ENCODE peak calls at places on chromosomes 7 and 10, in nine cellular contexts. One of them, this sample, is unnamed.

GRCh38 chr10:101694674-101695403 is at the start of gene FBXW4:
- DNase-seq in globus pallidus: peak
- DNase-seq in stimulated activated naive CD8-positive, alpha-beta T cell treated with anti-CD3 and anti-CD28 coated beads, Interleukin-15, Interleukin-2, amounts not matched to agents 100 U/mL and 50 U/mL, for 24 hours: peak
- DNase-seq in heart right ventricle: peak
- DNase-seq in fibroblast of lung: peak
- DNase-seq in left lobe of liver: peak
- DNase-seq in activated CD8-positive, alpha-beta memory T cell treated with anti-CD3 and anti-CD28 coated beads, Interleukin-2, amount 50 U/mL, for 48 hours: peak
- DNase-seq in AG09309: no peak
- DNase-seq in hypothalamus: peak
- DNase-seq in this sample: peak

GRCh38 chr7:29145553-29146081 is 720 bp downstream of the CPVL start:
- DNase-seq in heart right ventricle: no peak
- DNase-seq in stimulated activated naive CD8-positive, alpha-beta T cell treated with anti-CD3 and anti-CD28 coated beads, Interleukin-15, Interleukin-2, amounts not matched to agents 100 U/mL and 50 U/mL, for 24 hours: no peak
- DNase-seq in activated CD8-positive, alpha-beta memory T cell treated with anti-CD3 and anti-CD28 coated beads, Interleukin-2, amount 50 U/mL, for 48 hours: no peak
- DNase-seq in globus pallidus: no peak
- DNase-seq in AG09309: no peak
- DNase-seq in left lobe of liver: no peak
- DNase-seq in hypothalamus: no peak
- DNase-seq in fibroblast of lung: no peak
- DNase-seq in this sample: no peak

GRCh38 chr7:130070900-130071622 is 727 bp downstream of the KLHDC10 start:
- DNase-seq in left lobe of liver: no peak
- DNase-seq in globus pallidus: no peak
- DNase-seq in stimulated activated naive CD8-positive, alpha-beta T cell treated with anti-CD3 and anti-CD28 coated beads, Interleukin-15, Interleukin-2, amounts not matched to agents 100 U/mL and 50 U/mL, for 24 hours: no peak
- DNase-seq in hypothalamus: no peak
- DNase-seq in AG09309: no peak
- DNase-seq in fibroblast of lung: no peak
- DNase-seq in heart right ventricle: no peak
- DNase-seq in activated CD8-positive, alpha-beta memory T cell treated with anti-CD3 and anti-CD28 coated beads, Interleukin-2, amount 50 U/mL, for 48 hours: no peak
- DNase-seq in this sample: no peak

GRCh38 chr10:54903770-54904169 is 102.7 kb upstream of the PCDH15 start:
- DNase-seq in globus pallidus: no peak
- DNase-seq in hypothalamus: no peak
- DNase-seq in AG09309: no peak
- DNase-seq in fibroblast of lung: no peak
- DNase-seq in activated CD8-positive, alpha-beta memory T cell treated with anti-CD3 and anti-CD28 coated beads, Interleukin-2, amount 50 U/mL, for 48 hours: no peak
- DNase-seq in stimulated activated naive CD8-positive, alpha-beta T cell treated with anti-CD3 and anti-CD28 coated beads, Interleukin-15, Interleukin-2, amounts not matched to agents 100 U/mL and 50 U/mL, for 24 hours: no peak
- DNase-seq in heart right ventricle: no peak
- DNase-seq in left lobe of liver: no peak
- DNase-seq in this sample: no peak

GRCh38 chr10:25639646-25640045 is 294.4 kb upstream of the MYO3A start:
- DNase-seq in left lobe of liver: no peak
- DNase-seq in globus pallidus: no peak
- DNase-seq in stimulated activated naive CD8-positive, alpha-beta T cell treated with anti-CD3 and anti-CD28 coated beads, Interleukin-15, Interleukin-2, amounts not matched to agents 100 U/mL and 50 U/mL, for 24 hours: no peak
- DNase-seq in heart right ventricle: no peak
- DNase-seq in activated CD8-positive, alpha-beta memory T cell treated with anti-CD3 and anti-CD28 coated beads, Interleukin-2, amount 50 U/mL, for 48 hours: no peak
- DNase-seq in hypothalamus: no peak
- DNase-seq in AG09309: no peak
- DNase-seq in fibroblast of lung: peak
- DNase-seq in this sample: no peak

GRCh38 chr7:55120501-55121198 is 101.8 kb downstream of the EGFR start:
- DNase-seq in globus pallidus: no peak
- DNase-seq in hypothalamus: no peak
- DNase-seq in stimulated activated naive CD8-positive, alpha-beta T cell treated with anti-CD3 and anti-CD28 coated beads, Interleukin-15, Interleukin-2, amounts not matched to agents 100 U/mL and 50 U/mL, for 24 hours: no peak
- DNase-seq in fibroblast of lung: peak
- DNase-seq in left lobe of liver: peak
- DNase-seq in AG09309: no peak
- DNase-seq in heart right ventricle: peak
- DNase-seq in activated CD8-positive, alpha-beta memory T cell treated with anti-CD3 and anti-CD28 coated beads, Interleukin-2, amount 50 U/mL, for 48 hours: no peak
- DNase-seq in this sample: peak

GRCh38 chr10:69101451-69102095 is 13.7 kb downstream of the SRGN start:
- DNase-seq in heart right ventricle: no peak
- DNase-seq in left lobe of liver: peak
- DNase-seq in stimulated activated naive CD8-positive, alpha-beta T cell treated with anti-CD3 and anti-CD28 coated beads, Interleukin-15, Interleukin-2, amounts not matched to agents 100 U/mL and 50 U/mL, for 24 hours: peak
- DNase-seq in activated CD8-positive, alpha-beta memory T cell treated with anti-CD3 and anti-CD28 coated beads, Interleukin-2, amount 50 U/mL, for 48 hours: no peak
- DNase-seq in AG09309: no peak
- DNase-seq in fibroblast of lung: peak
- DNase-seq in hypothalamus: no peak
- DNase-seq in globus pallidus: no peak
- DNase-seq in this sample: no peak

GRCh38 chr10:124693801-124694416 is 50.3 kb downstream of the FAM53B start:
- DNase-seq in AG09309: no peak
- DNase-seq in stimulated activated naive CD8-positive, alpha-beta T cell treated with anti-CD3 and anti-CD28 coated beads, Interleukin-15, Interleukin-2, amounts not matched to agents 100 U/mL and 50 U/mL, for 24 hours: no peak
- DNase-seq in activated CD8-positive, alpha-beta memory T cell treated with anti-CD3 and anti-CD28 coated beads, Interleukin-2, amount 50 U/mL, for 48 hours: no peak
- DNase-seq in fibroblast of lung: no peak
- DNase-seq in heart right ventricle: peak
- DNase-seq in globus pallidus: peak
- DNase-seq in hypothalamus: peak
- DNase-seq in left lobe of liver: no peak
- DNase-seq in this sample: peak

GRCh38 chr7:92916751-92917369 is 80.5 kb upstream of the CDK6 start:
- DNase-seq in hypothalamus: no peak
- DNase-seq in globus pallidus: no peak
- DNase-seq in fibroblast of lung: peak
- DNase-seq in heart right ventricle: no peak
- DNase-seq in activated CD8-positive, alpha-beta memory T cell treated with anti-CD3 and anti-CD28 coated beads, Interleukin-2, amount 50 U/mL, for 48 hours: no peak
- DNase-seq in AG09309: peak
- DNase-seq in left lobe of liver: no peak
- DNase-seq in stimulated activated naive CD8-positive, alpha-beta T cell treated with anti-CD3 and anti-CD28 coated beads, Interleukin-15, Interleukin-2, amounts not matched to agents 100 U/mL and 50 U/mL, for 24 hours: no peak
- DNase-seq in this sample: peak

GRCh38 chr7:40700653-40701475 is 566.1 kb downstream of the SUGCT start:
- DNase-seq in activated CD8-positive, alpha-beta memory T cell treated with anti-CD3 and anti-CD28 coated beads, Interleukin-2, amount 50 U/mL, for 48 hours: no peak
- DNase-seq in heart right ventricle: no peak
- DNase-seq in stimulated activated naive CD8-positive, alpha-beta T cell treated with anti-CD3 and anti-CD28 coated beads, Interleukin-15, Interleukin-2, amounts not matched to agents 100 U/mL and 50 U/mL, for 24 hours: peak
- DNase-seq in left lobe of liver: no peak
- DNase-seq in AG09309: peak
- DNase-seq in hypothalamus: no peak
- DNase-seq in fibroblast of lung: peak
- DNase-seq in globus pallidus: no peak
- DNase-seq in this sample: no peak

GRCh38 chr10:21732067-21732772 is 198.2 kb downstream of the MLLT10 start:
- DNase-seq in fibroblast of lung: peak
- DNase-seq in globus pallidus: peak
- DNase-seq in left lobe of liver: peak
- DNase-seq in stimulated activated naive CD8-positive, alpha-beta T cell treated with anti-CD3 and anti-CD28 coated beads, Interleukin-15, Interleukin-2, amounts not matched to agents 100 U/mL and 50 U/mL, for 24 hours: peak
- DNase-seq in AG09309: peak
- DNase-seq in activated CD8-positive, alpha-beta memory T cell treated with anti-CD3 and anti-CD28 coated beads, Interleukin-2, amount 50 U/mL, for 48 hours: no peak
- DNase-seq in hypothalamus: peak
- DNase-seq in heart right ventricle: peak
- DNase-seq in this sample: peak

GRCh38 chr10:89846276-89846630 is 144.9 kb downstream of the KIF20B start:
- DNase-seq in left lobe of liver: no peak
- DNase-seq in AG09309: no peak
- DNase-seq in globus pallidus: no peak
- DNase-seq in stimulated activated naive CD8-positive, alpha-beta T cell treated with anti-CD3 and anti-CD28 coated beads, Interleukin-15, Interleukin-2, amounts not matched to agents 100 U/mL and 50 U/mL, for 24 hours: no peak
- DNase-seq in hypothalamus: no peak
- DNase-seq in heart right ventricle: no peak
- DNase-seq in activated CD8-positive, alpha-beta memory T cell treated with anti-CD3 and anti-CD28 coated beads, Interleukin-2, amount 50 U/mL, for 48 hours: no peak
- DNase-seq in fibroblast of lung: no peak
- DNase-seq in this sample: no peak

GRCh38 chr7:85324145-85324799 is 137.4 kb upstream of the SEMA3D start:
- DNase-seq in stimulated activated naive CD8-positive, alpha-beta T cell treated with anti-CD3 and anti-CD28 coated beads, Interleukin-15, Interleukin-2, amounts not matched to agents 100 U/mL and 50 U/mL, for 24 hours: no peak
- DNase-seq in activated CD8-positive, alpha-beta memory T cell treated with anti-CD3 and anti-CD28 coated beads, Interleukin-2, amount 50 U/mL, for 48 hours: no peak
- DNase-seq in heart right ventricle: no peak
- DNase-seq in hypothalamus: no peak
- DNase-seq in left lobe of liver: no peak
- DNase-seq in globus pallidus: no peak
- DNase-seq in AG09309: no peak
- DNase-seq in fibroblast of lung: no peak
- DNase-seq in this sample: no peak

GRCh38 chr10:71964669-71965515 is 697 bp downstream of the CHST3 start:
- DNase-seq in hypothalamus: peak
- DNase-seq in heart right ventricle: peak
- DNase-seq in globus pallidus: peak
- DNase-seq in activated CD8-positive, alpha-beta memory T cell treated with anti-CD3 and anti-CD28 coated beads, Interleukin-2, amount 50 U/mL, for 48 hours: peak
- DNase-seq in AG09309: no peak
- DNase-seq in stimulated activated naive CD8-positive, alpha-beta T cell treated with anti-CD3 and anti-CD28 coated beads, Interleukin-15, Interleukin-2, amounts not matched to agents 100 U/mL and 50 U/mL, for 24 hours: peak
- DNase-seq in left lobe of liver: no peak
- DNase-seq in fibroblast of lung: peak
- DNase-seq in this sample: peak

GRCh38 chr7:79590571-79591274 is 137.3 kb upstream of the MAGI2 start:
- DNase-seq in heart right ventricle: no peak
- DNase-seq in stimulated activated naive CD8-positive, alpha-beta T cell treated with anti-CD3 and anti-CD28 coated beads, Interleukin-15, Interleukin-2, amounts not matched to agents 100 U/mL and 50 U/mL, for 24 hours: no peak
- DNase-seq in AG09309: no peak
- DNase-seq in activated CD8-positive, alpha-beta memory T cell treated with anti-CD3 and anti-CD28 coated beads, Interleukin-2, amount 50 U/mL, for 48 hours: no peak
- DNase-seq in fibroblast of lung: no peak
- DNase-seq in hypothalamus: no peak
- DNase-seq in left lobe of liver: no peak
- DNase-seq in globus pallidus: no peak
- DNase-seq in this sample: no peak

GRCh38 chr7:38870147-38870546 is 38.8 kb downstream of the VPS41 start:
- DNase-seq in AG09309: no peak
- DNase-seq in left lobe of liver: no peak
- DNase-seq in stimulated activated naive CD8-positive, alpha-beta T cell treated with anti-CD3 and anti-CD28 coated beads, Interleukin-15, Interleukin-2, amounts not matched to agents 100 U/mL and 50 U/mL, for 24 hours: no peak
- DNase-seq in globus pallidus: no peak
- DNase-seq in hypothalamus: no peak
- DNase-seq in heart right ventricle: no peak
- DNase-seq in fibroblast of lung: no peak
- DNase-seq in activated CD8-positive, alpha-beta memory T cell treated with anti-CD3 and anti-CD28 coated beads, Interleukin-2, amount 50 U/mL, for 48 hours: no peak
- DNase-seq in this sample: no peak

GRCh38 chr7:152565731-152566130 is 110.2 kb downstream of the XRCC2 start:
- DNase-seq in stimulated activated naive CD8-positive, alpha-beta T cell treated with anti-CD3 and anti-CD28 coated beads, Interleukin-15, Interleukin-2, amounts not matched to agents 100 U/mL and 50 U/mL, for 24 hours: no peak
- DNase-seq in hypothalamus: no peak
- DNase-seq in globus pallidus: no peak
- DNase-seq in heart right ventricle: no peak
- DNase-seq in AG09309: no peak
- DNase-seq in fibroblast of lung: no peak
- DNase-seq in activated CD8-positive, alpha-beta memory T cell treated with anti-CD3 and anti-CD28 coated beads, Interleukin-2, amount 50 U/mL, for 48 hours: no peak
- DNase-seq in left lobe of liver: no peak
- DNase-seq in this sample: no peak

GRCh38 chr10:77580500-77580899 is 57.1 kb downstream of the KCNMA1 start:
- DNase-seq in fibroblast of lung: no peak
- DNase-seq in left lobe of liver: peak
- DNase-seq in stimulated activated naive CD8-positive, alpha-beta T cell treated with anti-CD3 and anti-CD28 coated beads, Interleukin-15, Interleukin-2, amounts not matched to agents 100 U/mL and 50 U/mL, for 24 hours: no peak
- DNase-seq in hypothalamus: no peak
- DNase-seq in globus pallidus: no peak
- DNase-seq in heart right ventricle: no peak
- DNase-seq in AG09309: no peak
- DNase-seq in activated CD8-positive, alpha-beta memory T cell treated with anti-CD3 and anti-CD28 coated beads, Interleukin-2, amount 50 U/mL, for 48 hours: no peak
- DNase-seq in this sample: no peak

GRCh38 chr10:7315906-7316305 is 94.9 kb downstream of the SFMBT2 start:
- DNase-seq in fibroblast of lung: no peak
- DNase-seq in hypothalamus: no peak
- DNase-seq in globus pallidus: no peak
- DNase-seq in left lobe of liver: no peak
- DNase-seq in stimulated activated naive CD8-positive, alpha-beta T cell treated with anti-CD3 and anti-CD28 coated beads, Interleukin-15, Interleukin-2, amounts not matched to agents 100 U/mL and 50 U/mL, for 24 hours: no peak
- DNase-seq in heart right ventricle: no peak
- DNase-seq in activated CD8-positive, alpha-beta memory T cell treated with anti-CD3 and anti-CD28 coated beads, Interleukin-2, amount 50 U/mL, for 48 hours: no peak
- DNase-seq in AG09309: no peak
- DNase-seq in this sample: no peak

GRCh38 chr7:41130021-41130420 is 572.9 kb downstream of the INHBA start:
- DNase-seq in left lobe of liver: no peak
- DNase-seq in activated CD8-positive, alpha-beta memory T cell treated with anti-CD3 and anti-CD28 coated beads, Interleukin-2, amount 50 U/mL, for 48 hours: no peak
- DNase-seq in hypothalamus: no peak
- DNase-seq in globus pallidus: no peak
- DNase-seq in fibroblast of lung: no peak
- DNase-seq in heart right ventricle: no peak
- DNase-seq in AG09309: no peak
- DNase-seq in stimulated activated naive CD8-positive, alpha-beta T cell treated with anti-CD3 and anti-CD28 coated beads, Interleukin-15, Interleukin-2, amounts not matched to agents 100 U/mL and 50 U/mL, for 24 hours: no peak
- DNase-seq in this sample: no peak

GRCh38 chr7:66054063-66054462 is 21.6 kb upstream of the ASL start:
- DNase-seq in AG09309: no peak
- DNase-seq in heart right ventricle: no peak
- DNase-seq in stimulated activated naive CD8-positive, alpha-beta T cell treated with anti-CD3 and anti-CD28 coated beads, Interleukin-15, Interleukin-2, amounts not matched to agents 100 U/mL and 50 U/mL, for 24 hours: no peak
- DNase-seq in hypothalamus: no peak
- DNase-seq in left lobe of liver: no peak
- DNase-seq in fibroblast of lung: no peak
- DNase-seq in globus pallidus: no peak
- DNase-seq in activated CD8-positive, alpha-beta memory T cell treated with anti-CD3 and anti-CD28 coated beads, Interleukin-2, amount 50 U/mL, for 48 hours: no peak
- DNase-seq in this sample: no peak

GRCh38 chr7:25495342-25495855 is 267.1 kb upstream of the NPVF start:
- DNase-seq in left lobe of liver: no peak
- DNase-seq in globus pallidus: no peak
- DNase-seq in fibroblast of lung: no peak
- DNase-seq in AG09309: no peak
- DNase-seq in heart right ventricle: peak
- DNase-seq in hypothalamus: no peak
- DNase-seq in activated CD8-positive, alpha-beta memory T cell treated with anti-CD3 and anti-CD28 coated beads, Interleukin-2, amount 50 U/mL, for 48 hours: no peak
- DNase-seq in stimulated activated naive CD8-positive, alpha-beta T cell treated with anti-CD3 and anti-CD28 coated beads, Interleukin-15, Interleukin-2, amounts not matched to agents 100 U/mL and 50 U/mL, for 24 hours: no peak
- DNase-seq in this sample: peak

GRCh38 chr10:119259345-119259744 is 52.0 kb downstream of the GRK5 start:
- DNase-seq in AG09309: no peak
- DNase-seq in heart right ventricle: no peak
- DNase-seq in left lobe of liver: no peak
- DNase-seq in stimulated activated naive CD8-positive, alpha-beta T cell treated with anti-CD3 and anti-CD28 coated beads, Interleukin-15, Interleukin-2, amounts not matched to agents 100 U/mL and 50 U/mL, for 24 hours: no peak
- DNase-seq in hypothalamus: no peak
- DNase-seq in globus pallidus: no peak
- DNase-seq in activated CD8-positive, alpha-beta memory T cell treated with anti-CD3 and anti-CD28 coated beads, Interleukin-2, amount 50 U/mL, for 48 hours: no peak
- DNase-seq in fibroblast of lung: no peak
- DNase-seq in this sample: no peak

GRCh38 chr7:34425194-34425593 is 232.8 kb upstream of the NPSR1 start:
- DNase-seq in heart right ventricle: no peak
- DNase-seq in activated CD8-positive, alpha-beta memory T cell treated with anti-CD3 and anti-CD28 coated beads, Interleukin-2, amount 50 U/mL, for 48 hours: no peak
- DNase-seq in AG09309: no peak
- DNase-seq in globus pallidus: no peak
- DNase-seq in stimulated activated naive CD8-positive, alpha-beta T cell treated with anti-CD3 and anti-CD28 coated beads, Interleukin-15, Interleukin-2, amounts not matched to agents 100 U/mL and 50 U/mL, for 24 hours: no peak
- DNase-seq in fibroblast of lung: no peak
- DNase-seq in left lobe of liver: no peak
- DNase-seq in hypothalamus: no peak
- DNase-seq in this sample: no peak

GRCh38 chr7:92836489-92837213 is at the start of gene CDK6:
- DNase-seq in hypothalamus: no peak
- DNase-seq in AG09309: no peak
- DNase-seq in globus pallidus: no peak
- DNase-seq in activated CD8-positive, alpha-beta memory T cell treated with anti-CD3 and anti-CD28 coated beads, Interleukin-2, amount 50 U/mL, for 48 hours: peak
- DNase-seq in heart right ventricle: peak
- DNase-seq in left lobe of liver: peak
- DNase-seq in fibroblast of lung: peak
- DNase-seq in stimulated activated naive CD8-positive, alpha-beta T cell treated with anti-CD3 and anti-CD28 coated beads, Interleukin-15, Interleukin-2, amounts not matched to agents 100 U/mL and 50 U/mL, for 24 hours: peak
- DNase-seq in this sample: peak

GRCh38 chr10:88804083-88804812 is 1.7 kb downstream of the LIPM start:
- DNase-seq in heart right ventricle: no peak
- DNase-seq in AG09309: no peak
- DNase-seq in activated CD8-positive, alpha-beta memory T cell treated with anti-CD3 and anti-CD28 coated beads, Interleukin-2, amount 50 U/mL, for 48 hours: no peak
- DNase-seq in stimulated activated naive CD8-positive, alpha-beta T cell treated with anti-CD3 and anti-CD28 coated beads, Interleukin-15, Interleukin-2, amounts not matched to agents 100 U/mL and 50 U/mL, for 24 hours: no peak
- DNase-seq in left lobe of liver: no peak
- DNase-seq in globus pallidus: no peak
- DNase-seq in fibroblast of lung: no peak
- DNase-seq in hypothalamus: no peak
- DNase-seq in this sample: no peak

GRCh38 chr10:124742418-124743187 is 1.6 kb downstream of the FAM53B start:
- DNase-seq in left lobe of liver: no peak
- DNase-seq in activated CD8-positive, alpha-beta memory T cell treated with anti-CD3 and anti-CD28 coated beads, Interleukin-2, amount 50 U/mL, for 48 hours: no peak
- DNase-seq in AG09309: no peak
- DNase-seq in globus pallidus: peak
- DNase-seq in fibroblast of lung: peak
- DNase-seq in heart right ventricle: no peak
- DNase-seq in stimulated activated naive CD8-positive, alpha-beta T cell treated with anti-CD3 and anti-CD28 coated beads, Interleukin-15, Interleukin-2, amounts not matched to agents 100 U/mL and 50 U/mL, for 24 hours: no peak
- DNase-seq in hypothalamus: no peak
- DNase-seq in this sample: no peak

GRCh38 chr7:48083114-48083830 is 5.8 kb upstream of the UPP1 start:
- DNase-seq in heart right ventricle: no peak
- DNase-seq in left lobe of liver: no peak
- DNase-seq in globus pallidus: no peak
- DNase-seq in activated CD8-positive, alpha-beta memory T cell treated with anti-CD3 and anti-CD28 coated beads, Interleukin-2, amount 50 U/mL, for 48 hours: no peak
- DNase-seq in fibroblast of lung: peak
- DNase-seq in AG09309: no peak
- DNase-seq in stimulated activated naive CD8-positive, alpha-beta T cell treated with anti-CD3 and anti-CD28 coated beads, Interleukin-15, Interleukin-2, amounts not matched to agents 100 U/mL and 50 U/mL, for 24 hours: peak
- DNase-seq in hypothalamus: no peak
- DNase-seq in this sample: no peak

This sample was measured in left cardiac atrium.